ENCODE peak calls at places on chromosomes 16 and 17, in seven cellular contexts. One of them, this sample, is unnamed.

GRCh38 chr17:71118039-71118438 is 948.7 kb downstream of the KCNJ2 start:
- DNase-seq in OCI-LY7: peak
- DNase-seq in HL-60: no peak
- DNase-seq in endothelial cell of umbilical vein: no peak
- DNase-seq in brain microvascular endothelial cell: no peak
- DNase-seq in left lung: no peak
- DNase-seq in sigmoid colon: no peak
- DNase-seq in this sample: no peak

GRCh38 chr17:45438931-45439610 is 6.4 kb upstream of the ARHGAP27 start:
- DNase-seq in sigmoid colon: peak
- DNase-seq in OCI-LY7: no peak
- DNase-seq in brain microvascular endothelial cell: no peak
- DNase-seq in HL-60: no peak
- DNase-seq in left lung: peak
- DNase-seq in endothelial cell of umbilical vein: no peak
- DNase-seq in this sample: no peak

GRCh38 chr16:88616320-88616719 is 22.1 kb upstream of the IL17C start:
- DNase-seq in HL-60: no peak
- DNase-seq in brain microvascular endothelial cell: no peak
- DNase-seq in OCI-LY7: no peak
- DNase-seq in endothelial cell of umbilical vein: no peak
- DNase-seq in left lung: peak
- DNase-seq in sigmoid colon: no peak
- DNase-seq in this sample: no peak

GRCh38 chr17:56708220-56708567 is 114.7 kb downstream of the NOG start:
- DNase-seq in OCI-LY7: no peak
- DNase-seq in left lung: no peak
- DNase-seq in brain microvascular endothelial cell: no peak
- DNase-seq in HL-60: no peak
- DNase-seq in sigmoid colon: no peak
- DNase-seq in endothelial cell of umbilical vein: no peak
- DNase-seq in this sample: no peak

GRCh38 chr17:40541060-40541872 is 24.0 kb downstream of the CCR7 start:
- DNase-seq in left lung: no peak
- DNase-seq in endothelial cell of umbilical vein: no peak
- DNase-seq in brain microvascular endothelial cell: no peak
- DNase-seq in OCI-LY7: peak
- DNase-seq in sigmoid colon: peak
- DNase-seq in HL-60: no peak
- DNase-seq in this sample: no peak

GRCh38 chr16:84207869-84208268 is 16.9 kb downstream of the ADAD2 start:
- DNase-seq in left lung: no peak
- DNase-seq in brain microvascular endothelial cell: no peak
- DNase-seq in OCI-LY7: no peak
- DNase-seq in HL-60: no peak
- DNase-seq in sigmoid colon: no peak
- DNase-seq in endothelial cell of umbilical vein: no peak
- DNase-seq in this sample: no peak

GRCh38 chr16:50308237-50308965 is 42.0 kb downstream of the ADCY7 start:
- DNase-seq in OCI-LY7: no peak
- DNase-seq in left lung: peak
- DNase-seq in HL-60: no peak
- DNase-seq in brain microvascular endothelial cell: no peak
- DNase-seq in sigmoid colon: peak
- DNase-seq in endothelial cell of umbilical vein: no peak
- DNase-seq in this sample: no peak

GRCh38 chr17:37088459-37088858 is 139.7 kb downstream of the AATF start:
- DNase-seq in left lung: no peak
- DNase-seq in sigmoid colon: no peak
- DNase-seq in endothelial cell of umbilical vein: no peak
- DNase-seq in brain microvascular endothelial cell: peak
- DNase-seq in OCI-LY7: no peak
- DNase-seq in HL-60: no peak
- DNase-seq in this sample: no peak

GRCh38 chr17:46977348-46977747 is 1.7 kb downstream of the RPRML start:
- DNase-seq in HL-60: no peak
- DNase-seq in OCI-LY7: peak
- DNase-seq in brain microvascular endothelial cell: no peak
- DNase-seq in sigmoid colon: no peak
- DNase-seq in endothelial cell of umbilical vein: no peak
- DNase-seq in left lung: no peak
- DNase-seq in this sample: no peak

GRCh38 chr17:80804466-80804865 is 187.2 kb upstream of the CHMP6 start:
- DNase-seq in OCI-LY7: no peak
- DNase-seq in sigmoid colon: no peak
- DNase-seq in endothelial cell of umbilical vein: no peak
- DNase-seq in HL-60: no peak
- DNase-seq in brain microvascular endothelial cell: no peak
- DNase-seq in left lung: peak
- DNase-seq in this sample: no peak

GRCh38 chr17:37774508-37774907 is 29.6 kb upstream of the HNF1B start:
- DNase-seq in left lung: no peak
- DNase-seq in endothelial cell of umbilical vein: no peak
- DNase-seq in sigmoid colon: no peak
- DNase-seq in brain microvascular endothelial cell: no peak
- DNase-seq in HL-60: no peak
- DNase-seq in OCI-LY7: peak
- DNase-seq in this sample: no peak

GRCh38 chr16:62648256-62648655 is 612.0 kb upstream of the CDH8 start:
- DNase-seq in HL-60: no peak
- DNase-seq in OCI-LY7: no peak
- DNase-seq in endothelial cell of umbilical vein: no peak
- DNase-seq in left lung: no peak
- DNase-seq in sigmoid colon: no peak
- DNase-seq in brain microvascular endothelial cell: no peak
- DNase-seq in this sample: no peak

GRCh38 chr16:56691885-56692284 is 9.6 kb downstream of the MT1X start:
- DNase-seq in endothelial cell of umbilical vein: no peak
- DNase-seq in sigmoid colon: no peak
- DNase-seq in left lung: no peak
- DNase-seq in brain microvascular endothelial cell: no peak
- DNase-seq in OCI-LY7: no peak
- DNase-seq in HL-60: no peak
- DNase-seq in this sample: no peak

GRCh38 chr17:12627177-12627629 is 38.5 kb upstream of the MYOCD start:
- DNase-seq in endothelial cell of umbilical vein: no peak
- DNase-seq in left lung: no peak
- DNase-seq in brain microvascular endothelial cell: peak
- DNase-seq in OCI-LY7: no peak
- DNase-seq in HL-60: no peak
- DNase-seq in sigmoid colon: peak
- DNase-seq in this sample: peak

GRCh38 chr17:40419559-40420331 is 2.0 kb upstream of the TOP2A start:
- DNase-seq in brain microvascular endothelial cell: no peak
- DNase-seq in left lung: no peak
- DNase-seq in HL-60: peak
- DNase-seq in endothelial cell of umbilical vein: peak
- DNase-seq in OCI-LY7: no peak
- DNase-seq in sigmoid colon: no peak
- DNase-seq in this sample: no peak

GRCh38 chr17:66583112-66583748 is 251.7 kb upstream of the CACNG5 start:
- DNase-seq in brain microvascular endothelial cell: no peak
- DNase-seq in endothelial cell of umbilical vein: no peak
- DNase-seq in HL-60: no peak
- DNase-seq in OCI-LY7: no peak
- DNase-seq in sigmoid colon: no peak
- DNase-seq in left lung: no peak
- DNase-seq in this sample: no peak

GRCh38 chr17:66580601-66581385 is 254.1 kb upstream of the CACNG5 start:
- DNase-seq in HL-60: no peak
- DNase-seq in brain microvascular endothelial cell: no peak
- DNase-seq in OCI-LY7: no peak
- DNase-seq in left lung: no peak
- DNase-seq in sigmoid colon: peak
- DNase-seq in endothelial cell of umbilical vein: peak
- DNase-seq in this sample: no peak

GRCh38 chr17:66580178-66580577 is 254.7 kb upstream of the CACNG5 start:
- DNase-seq in sigmoid colon: peak
- DNase-seq in HL-60: no peak
- DNase-seq in OCI-LY7: no peak
- DNase-seq in endothelial cell of umbilical vein: peak
- DNase-seq in left lung: no peak
- DNase-seq in brain microvascular endothelial cell: peak
- DNase-seq in this sample: peak

GRCh38 chr17:66584927-66585326 is 250.0 kb upstream of the CACNG5 start:
- DNase-seq in left lung: no peak
- DNase-seq in HL-60: no peak
- DNase-seq in brain microvascular endothelial cell: no peak
- DNase-seq in OCI-LY7: no peak
- DNase-seq in sigmoid colon: no peak
- DNase-seq in endothelial cell of umbilical vein: no peak
- DNase-seq in this sample: no peak

GRCh38 chr17:66582373-66583111 is 252.4 kb upstream of the CACNG5 start:
- DNase-seq in left lung: no peak
- DNase-seq in brain microvascular endothelial cell: no peak
- DNase-seq in endothelial cell of umbilical vein: no peak
- DNase-seq in OCI-LY7: no peak
- DNase-seq in sigmoid colon: no peak
- DNase-seq in HL-60: no peak
- DNase-seq in this sample: no peak
- TF ChIP-seq CTCF in left lung: no peak
- TF ChIP-seq CTCF in brain microvascular endothelial cell: peak
- TF ChIP-seq CTCF in endothelial cell of umbilical vein: no peak
- TF ChIP-seq CTCF in OCI-LY7: no peak
- TF ChIP-seq CTCF in sigmoid colon: no peak
- TF ChIP-seq CTCF in HL-60: no peak
- TF ChIP-seq CTCF in this sample: peak

DNA sequence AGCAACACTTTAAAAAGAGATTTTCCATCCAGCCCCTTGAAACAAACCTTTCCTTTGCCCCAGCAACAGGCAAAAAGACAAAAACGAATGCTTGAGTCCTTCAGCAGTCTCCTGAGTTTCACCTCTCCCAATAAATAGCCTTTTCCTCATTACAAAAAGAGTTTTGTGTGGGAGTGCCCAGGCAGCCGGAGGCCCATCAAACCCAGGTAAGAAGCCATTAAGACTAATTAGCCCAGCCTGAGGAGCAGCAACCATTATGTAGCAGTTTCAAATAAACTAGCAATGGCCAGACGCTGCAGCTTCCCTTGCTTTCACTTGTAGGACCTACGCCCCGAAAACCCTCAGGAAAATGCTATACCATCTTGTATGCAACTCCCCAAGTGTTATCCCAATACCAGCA is 15.6 kb downstream of the GAS7 start:
- DNase-seq in OCI-LY7: no peak
- DNase-seq in endothelial cell of umbilical vein: no peak
- DNase-seq in HL-60: no peak
- DNase-seq in sigmoid colon: no peak
- DNase-seq in brain microvascular endothelial cell: no peak
- DNase-seq in left lung: no peak
- DNase-seq in this sample: no peak
- H3K27ac ChIP-seq in OCI-LY7: no peak
- H3K27ac ChIP-seq in endothelial cell of umbilical vein: no peak
- H3K27ac ChIP-seq in HL-60: no peak
- H3K27ac ChIP-seq in sigmoid colon: no peak
- H3K27ac ChIP-seq in brain microvascular endothelial cell: no peak
- H3K27ac ChIP-seq in left lung: no peak
- H3K27ac ChIP-seq in this sample: no peak

DNA sequence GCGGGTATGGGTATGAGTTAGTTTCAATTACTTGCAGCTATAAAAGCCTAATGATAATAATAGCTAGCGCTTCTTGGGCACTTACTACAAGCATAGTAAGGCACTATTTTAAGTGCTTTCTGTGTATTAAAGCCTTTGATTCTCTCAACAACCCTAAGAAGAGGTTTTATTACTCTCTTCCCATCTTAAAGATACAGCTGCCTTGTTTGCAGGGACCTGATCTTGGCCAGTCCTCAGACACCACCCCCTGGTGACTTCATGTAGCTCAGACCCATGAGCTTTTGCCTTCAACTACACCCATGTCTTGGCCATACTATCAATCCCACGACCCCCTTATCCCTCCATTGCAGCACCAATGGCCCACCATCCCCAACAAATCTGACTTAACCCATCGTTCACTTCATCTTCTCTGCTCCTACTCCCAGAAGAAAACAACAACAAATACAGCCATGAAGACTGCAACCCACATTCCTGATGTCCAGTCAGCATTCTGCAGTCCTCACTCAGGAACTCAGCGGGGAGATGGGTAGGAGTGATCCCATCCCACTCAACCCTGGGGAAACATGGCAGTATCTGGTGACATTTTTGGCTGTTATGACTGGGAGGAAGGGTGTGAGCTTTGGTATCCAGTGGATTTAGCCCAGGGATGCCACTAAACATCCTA is 4.2 kb downstream of the GGA2 start:
- DNase-seq in sigmoid colon: no peak
- DNase-seq in HL-60: no peak
- DNase-seq in brain microvascular endothelial cell: peak
- DNase-seq in endothelial cell of umbilical vein: no peak
- DNase-seq in left lung: no peak
- DNase-seq in OCI-LY7: peak
- DNase-seq in this sample: no peak
- H3K4me3 ChIP-seq in sigmoid colon: no peak
- H3K4me3 ChIP-seq in HL-60: no peak
- H3K4me3 ChIP-seq in brain microvascular endothelial cell: no peak
- H3K4me3 ChIP-seq in endothelial cell of umbilical vein: no peak
- H3K4me3 ChIP-seq in left lung: no peak
- H3K4me3 ChIP-seq in OCI-LY7: peak
- H3K4me3 ChIP-seq in this sample: no peak

DNA sequence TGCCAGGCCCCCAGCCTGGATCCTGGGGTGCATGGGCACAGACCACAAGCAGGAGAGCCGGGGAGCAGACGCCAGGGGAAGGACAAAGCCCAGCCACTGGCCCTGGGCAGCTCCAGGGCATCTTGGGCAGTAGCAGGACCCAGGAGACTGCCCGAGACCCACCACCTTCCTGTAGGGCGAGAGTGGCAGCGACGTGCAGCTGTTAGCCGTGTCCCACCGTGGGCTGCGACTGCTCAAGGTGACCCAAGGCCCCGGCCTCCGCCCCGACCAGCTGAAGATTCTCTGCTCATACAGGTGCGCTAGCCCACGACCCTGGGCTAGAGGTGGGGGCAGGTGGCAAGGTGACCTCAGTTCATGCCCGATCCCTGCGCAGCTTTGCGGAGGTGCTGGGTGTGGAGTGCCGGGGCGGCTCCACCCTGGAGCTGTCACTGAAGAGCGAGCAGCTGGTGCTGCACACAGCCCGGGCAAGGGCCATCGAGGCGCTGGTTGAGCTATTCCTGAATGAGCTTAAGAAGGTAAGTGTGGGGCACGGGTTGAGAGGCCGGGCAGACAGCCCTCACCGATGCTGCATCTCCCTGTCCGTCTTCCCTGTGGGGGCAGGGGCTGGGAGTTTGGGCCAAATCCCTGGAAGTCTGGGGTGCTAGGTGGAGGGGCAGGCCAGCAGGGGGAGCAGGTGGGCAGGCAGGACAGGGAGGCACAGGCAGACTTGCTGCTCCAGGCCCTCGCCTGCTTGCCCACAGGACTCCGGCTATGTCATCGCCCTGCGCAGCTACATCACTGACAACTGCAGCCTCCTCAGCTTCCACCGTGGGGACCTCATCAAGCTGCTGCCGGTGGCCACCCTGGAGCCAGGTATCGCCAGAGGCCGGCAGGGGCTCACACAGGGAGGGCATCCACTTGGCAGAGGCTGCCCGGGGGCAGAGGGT is 13.5 kb upstream of the SMIM5 start:
- DNase-seq in sigmoid colon: no peak
- DNase-seq in endothelial cell of umbilical vein: peak
- DNase-seq in left lung: no peak
- DNase-seq in brain microvascular endothelial cell: no peak
- DNase-seq in OCI-LY7: peak
- DNase-seq in HL-60: no peak
- DNase-seq in this sample: peak
- TF ChIP-seq CTCF in sigmoid colon: no peak
- TF ChIP-seq CTCF in endothelial cell of umbilical vein: peak
- TF ChIP-seq CTCF in left lung: no peak
- TF ChIP-seq CTCF in brain microvascular endothelial cell: peak
- TF ChIP-seq CTCF in OCI-LY7: peak
- TF ChIP-seq CTCF in HL-60: peak
- TF ChIP-seq CTCF in this sample: peak

GRCh38 chr16:4319454-4319853 is 3.6 kb downstream of the GLIS2 start:
- DNase-seq in HL-60: no peak
- DNase-seq in left lung: peak
- DNase-seq in brain microvascular endothelial cell: no peak
- DNase-seq in endothelial cell of umbilical vein: no peak
- DNase-seq in OCI-LY7: peak
- DNase-seq in sigmoid colon: peak
- DNase-seq in this sample: no peak
- H3K27ac ChIP-seq in HL-60: no peak
- H3K27ac ChIP-seq in left lung: no peak
- H3K27ac ChIP-seq in brain microvascular endothelial cell: no peak
- H3K27ac ChIP-seq in endothelial cell of umbilical vein: no peak
- H3K27ac ChIP-seq in OCI-LY7: no peak
- H3K27ac ChIP-seq in sigmoid colon: peak
- H3K27ac ChIP-seq in this sample: no peak

This sample was measured in AG04450.